ENCODE peak calls at places on chromosomes 5 and 9, in nine cellular contexts. One of them, this sample, is unnamed.

GRCh38 chr9:134706522-134706921 is 64.9 kb downstream of the COL5A1 start:
- DNase-seq in stromal cell of bone marrow: no peak
- DNase-seq in stimulated activated CD4-positive, alpha-beta T cell treated with anti-CD3 and anti-CD28 coated beads, TNF-alpha, amount 100 ng/mL, for 1 hour: no peak
- DNase-seq in coronary artery: no peak
- DNase-seq in amniotic stem cell: no peak
- DNase-seq in Caco-2: no peak
- DNase-seq in H54: no peak
- DNase-seq in EL: peak; percentile 45
- DNase-seq in activated CD4-positive, alpha-beta T cell treated with anti-CD3 and anti-CD28 coated beads, Interleukin-2, amount 50 U/mL, for 1 hour: no peak
- DNase-seq in this sample: no peak

GRCh38 chr9:37026936-37027581 is 7.0 kb downstream of the PAX5 start:
- DNase-seq in EL: no peak
- DNase-seq in stimulated activated CD4-positive, alpha-beta T cell treated with anti-CD3 and anti-CD28 coated beads, TNF-alpha, amount 100 ng/mL, for 1 hour: no peak
- DNase-seq in activated CD4-positive, alpha-beta T cell treated with anti-CD3 and anti-CD28 coated beads, Interleukin-2, amount 50 U/mL, for 1 hour: no peak
- DNase-seq in amniotic stem cell: no peak
- DNase-seq in Caco-2: no peak
- DNase-seq in stromal cell of bone marrow: no peak
- DNase-seq in H54: no peak
- DNase-seq in coronary artery: no peak
- DNase-seq in this sample: no peak

GRCh38 chr5:116494784-116495480 is 79.7 kb downstream of the SEMA6A start:
- DNase-seq in stimulated activated CD4-positive, alpha-beta T cell treated with anti-CD3 and anti-CD28 coated beads, TNF-alpha, amount 100 ng/mL, for 1 hour: no peak
- DNase-seq in stromal cell of bone marrow: no peak
- DNase-seq in Caco-2: no peak
- DNase-seq in activated CD4-positive, alpha-beta T cell treated with anti-CD3 and anti-CD28 coated beads, Interleukin-2, amount 50 U/mL, for 1 hour: no peak
- DNase-seq in amniotic stem cell: no peak
- DNase-seq in EL: no peak
- DNase-seq in coronary artery: no peak
- DNase-seq in H54: no peak
- DNase-seq in this sample: no peak

GRCh38 chr5:178690208-178690607 is 40.3 kb downstream of the ZNF354A start:
- DNase-seq in stimulated activated CD4-positive, alpha-beta T cell treated with anti-CD3 and anti-CD28 coated beads, TNF-alpha, amount 100 ng/mL, for 1 hour: no peak
- DNase-seq in EL: peak; percentile 45
- DNase-seq in stromal cell of bone marrow: no peak
- DNase-seq in Caco-2: no peak
- DNase-seq in activated CD4-positive, alpha-beta T cell treated with anti-CD3 and anti-CD28 coated beads, Interleukin-2, amount 50 U/mL, for 1 hour: no peak
- DNase-seq in amniotic stem cell: no peak
- DNase-seq in coronary artery: no peak
- DNase-seq in H54: peak; percentile 19
- DNase-seq in this sample: no peak

GRCh38 chr5:68251804-68252648 is 36.5 kb downstream of the PIK3R1 start:
- DNase-seq in Caco-2: no peak
- DNase-seq in activated CD4-positive, alpha-beta T cell treated with anti-CD3 and anti-CD28 coated beads, Interleukin-2, amount 50 U/mL, for 1 hour: no peak
- DNase-seq in amniotic stem cell: no peak
- DNase-seq in H54: no peak
- DNase-seq in stromal cell of bone marrow: peak; percentile 77
- DNase-seq in EL: peak; percentile 18
- DNase-seq in stimulated activated CD4-positive, alpha-beta T cell treated with anti-CD3 and anti-CD28 coated beads, TNF-alpha, amount 100 ng/mL, for 1 hour: no peak
- DNase-seq in coronary artery: no peak
- DNase-seq in this sample: no peak

GRCh38 chr5:129857124-129857523 is 47.1 kb upstream of the CHSY3 start:
- DNase-seq in coronary artery: no peak
- DNase-seq in EL: no peak
- DNase-seq in stromal cell of bone marrow: peak; percentile 51
- DNase-seq in amniotic stem cell: no peak
- DNase-seq in Caco-2: no peak
- DNase-seq in stimulated activated CD4-positive, alpha-beta T cell treated with anti-CD3 and anti-CD28 coated beads, TNF-alpha, amount 100 ng/mL, for 1 hour: no peak
- DNase-seq in H54: no peak
- DNase-seq in activated CD4-positive, alpha-beta T cell treated with anti-CD3 and anti-CD28 coated beads, Interleukin-2, amount 50 U/mL, for 1 hour: no peak
- DNase-seq in this sample: no peak

GRCh38 chr5:34494111-34494755 is 161.9 kb upstream of the RAI14 start:
- DNase-seq in coronary artery: no peak
- DNase-seq in stromal cell of bone marrow: peak; percentile 63
- DNase-seq in Caco-2: no peak
- DNase-seq in amniotic stem cell: no peak
- DNase-seq in activated CD4-positive, alpha-beta T cell treated with anti-CD3 and anti-CD28 coated beads, Interleukin-2, amount 50 U/mL, for 1 hour: no peak
- DNase-seq in stimulated activated CD4-positive, alpha-beta T cell treated with anti-CD3 and anti-CD28 coated beads, TNF-alpha, amount 100 ng/mL, for 1 hour: no peak
- DNase-seq in EL: peak; percentile 60
- DNase-seq in H54: no peak
- DNase-seq in this sample: no peak

GRCh38 chr5:94746731-94747124 is 128.3 kb downstream of the SLF1 start:
- DNase-seq in coronary artery: no peak
- DNase-seq in stromal cell of bone marrow: no peak
- DNase-seq in activated CD4-positive, alpha-beta T cell treated with anti-CD3 and anti-CD28 coated beads, Interleukin-2, amount 50 U/mL, for 1 hour: no peak
- DNase-seq in stimulated activated CD4-positive, alpha-beta T cell treated with anti-CD3 and anti-CD28 coated beads, TNF-alpha, amount 100 ng/mL, for 1 hour: no peak
- DNase-seq in Caco-2: no peak
- DNase-seq in EL: no peak
- DNase-seq in amniotic stem cell: no peak
- DNase-seq in H54: no peak
- DNase-seq in this sample: no peak

GRCh38 chr5:175263776-175264175 is 180.2 kb downstream of the DRD1 start:
- DNase-seq in stimulated activated CD4-positive, alpha-beta T cell treated with anti-CD3 and anti-CD28 coated beads, TNF-alpha, amount 100 ng/mL, for 1 hour: no peak
- DNase-seq in coronary artery: no peak
- DNase-seq in H54: no peak
- DNase-seq in stromal cell of bone marrow: no peak
- DNase-seq in activated CD4-positive, alpha-beta T cell treated with anti-CD3 and anti-CD28 coated beads, Interleukin-2, amount 50 U/mL, for 1 hour: no peak
- DNase-seq in amniotic stem cell: no peak
- DNase-seq in EL: no peak
- DNase-seq in Caco-2: no peak
- DNase-seq in this sample: no peak

GRCh38 chr5:179301796-179302195 is 43.5 kb downstream of the ADAMTS2 start:
- DNase-seq in EL: no peak
- DNase-seq in amniotic stem cell: no peak
- DNase-seq in Caco-2: peak; percentile 15
- DNase-seq in activated CD4-positive, alpha-beta T cell treated with anti-CD3 and anti-CD28 coated beads, Interleukin-2, amount 50 U/mL, for 1 hour: no peak
- DNase-seq in stimulated activated CD4-positive, alpha-beta T cell treated with anti-CD3 and anti-CD28 coated beads, TNF-alpha, amount 100 ng/mL, for 1 hour: no peak
- DNase-seq in coronary artery: no peak
- DNase-seq in H54: no peak
- DNase-seq in stromal cell of bone marrow: no peak
- DNase-seq in this sample: no peak

GRCh38 chr5:88692979-88693932 is 189.7 kb downstream of the MEF2C start:
- DNase-seq in stimulated activated CD4-positive, alpha-beta T cell treated with anti-CD3 and anti-CD28 coated beads, TNF-alpha, amount 100 ng/mL, for 1 hour: no peak
- DNase-seq in Caco-2: no peak
- DNase-seq in H54: no peak
- DNase-seq in amniotic stem cell: no peak
- DNase-seq in stromal cell of bone marrow: no peak
- DNase-seq in activated CD4-positive, alpha-beta T cell treated with anti-CD3 and anti-CD28 coated beads, Interleukin-2, amount 50 U/mL, for 1 hour: no peak
- DNase-seq in EL: no peak
- DNase-seq in coronary artery: no peak
- DNase-seq in this sample: no peak

GRCh38 chr5:103186152-103186551 is 66.1 kb downstream of the PPIP5K2 start:
- DNase-seq in EL: no peak
- DNase-seq in amniotic stem cell: no peak
- DNase-seq in H54: no peak
- DNase-seq in Caco-2: no peak
- DNase-seq in stromal cell of bone marrow: no peak
- DNase-seq in stimulated activated CD4-positive, alpha-beta T cell treated with anti-CD3 and anti-CD28 coated beads, TNF-alpha, amount 100 ng/mL, for 1 hour: no peak
- DNase-seq in coronary artery: no peak
- DNase-seq in activated CD4-positive, alpha-beta T cell treated with anti-CD3 and anti-CD28 coated beads, Interleukin-2, amount 50 U/mL, for 1 hour: no peak
- DNase-seq in this sample: no peak

GRCh38 chr9:136910197-136910900 is 24.0 kb downstream of the TRAF2 start:
- DNase-seq in Caco-2: no peak
- DNase-seq in stimulated activated CD4-positive, alpha-beta T cell treated with anti-CD3 and anti-CD28 coated beads, TNF-alpha, amount 100 ng/mL, for 1 hour: no peak
- DNase-seq in activated CD4-positive, alpha-beta T cell treated with anti-CD3 and anti-CD28 coated beads, Interleukin-2, amount 50 U/mL, for 1 hour: no peak
- DNase-seq in amniotic stem cell: no peak
- DNase-seq in stromal cell of bone marrow: no peak
- DNase-seq in H54: no peak
- DNase-seq in coronary artery: no peak
- DNase-seq in EL: no peak
- DNase-seq in this sample: no peak

GRCh38 chr5:26868504-26868903 is 169.9 kb downstream of the CDH9 start:
- DNase-seq in EL: no peak
- DNase-seq in H54: no peak
- DNase-seq in stromal cell of bone marrow: no peak
- DNase-seq in Caco-2: no peak
- DNase-seq in amniotic stem cell: no peak
- DNase-seq in activated CD4-positive, alpha-beta T cell treated with anti-CD3 and anti-CD28 coated beads, Interleukin-2, amount 50 U/mL, for 1 hour: no peak
- DNase-seq in coronary artery: no peak
- DNase-seq in stimulated activated CD4-positive, alpha-beta T cell treated with anti-CD3 and anti-CD28 coated beads, TNF-alpha, amount 100 ng/mL, for 1 hour: no peak
- DNase-seq in this sample: no peak

GRCh38 chr9:107983762-107984161 is 494.2 kb upstream of the KLF4 start:
- DNase-seq in EL: no peak
- DNase-seq in Caco-2: no peak
- DNase-seq in H54: no peak
- DNase-seq in coronary artery: no peak
- DNase-seq in stromal cell of bone marrow: no peak
- DNase-seq in amniotic stem cell: no peak
- DNase-seq in activated CD4-positive, alpha-beta T cell treated with anti-CD3 and anti-CD28 coated beads, Interleukin-2, amount 50 U/mL, for 1 hour: no peak
- DNase-seq in stimulated activated CD4-positive, alpha-beta T cell treated with anti-CD3 and anti-CD28 coated beads, TNF-alpha, amount 100 ng/mL, for 1 hour: no peak
- DNase-seq in this sample: no peak

GRCh38 chr9:4197548-4197947 is 102.3 kb downstream of the GLIS3 start:
- DNase-seq in activated CD4-positive, alpha-beta T cell treated with anti-CD3 and anti-CD28 coated beads, Interleukin-2, amount 50 U/mL, for 1 hour: no peak
- DNase-seq in stimulated activated CD4-positive, alpha-beta T cell treated with anti-CD3 and anti-CD28 coated beads, TNF-alpha, amount 100 ng/mL, for 1 hour: no peak
- DNase-seq in Caco-2: no peak
- DNase-seq in H54: no peak
- DNase-seq in coronary artery: no peak
- DNase-seq in EL: peak; percentile 20
- DNase-seq in amniotic stem cell: no peak
- DNase-seq in stromal cell of bone marrow: no peak
- DNase-seq in this sample: no peak

GRCh38 chr5:158754018-158754514 is 345.6 kb downstream of the EBF1 start:
- DNase-seq in activated CD4-positive, alpha-beta T cell treated with anti-CD3 and anti-CD28 coated beads, Interleukin-2, amount 50 U/mL, for 1 hour: no peak
- DNase-seq in EL: peak; percentile 90
- DNase-seq in stromal cell of bone marrow: peak; percentile 86
- DNase-seq in coronary artery: no peak
- DNase-seq in amniotic stem cell: peak; percentile 14
- DNase-seq in Caco-2: no peak
- DNase-seq in H54: no peak
- DNase-seq in stimulated activated CD4-positive, alpha-beta T cell treated with anti-CD3 and anti-CD28 coated beads, TNF-alpha, amount 100 ng/mL, for 1 hour: no peak
- DNase-seq in this sample: no peak

GRCh38 chr5:42950466-42951168 is 89.5 kb downstream of the ANXA2R start:
- DNase-seq in stimulated activated CD4-positive, alpha-beta T cell treated with anti-CD3 and anti-CD28 coated beads, TNF-alpha, amount 100 ng/mL, for 1 hour: peak; percentile 43
- DNase-seq in EL: peak; percentile 100
- DNase-seq in activated CD4-positive, alpha-beta T cell treated with anti-CD3 and anti-CD28 coated beads, Interleukin-2, amount 50 U/mL, for 1 hour: peak; percentile 64
- DNase-seq in Caco-2: peak; percentile 76
- DNase-seq in stromal cell of bone marrow: peak; percentile 99
- DNase-seq in coronary artery: peak; percentile 88
- DNase-seq in amniotic stem cell: peak; percentile 96
- DNase-seq in H54: peak; percentile 94
- DNase-seq in this sample: no peak

GRCh38 chr5:180684623-180685161 is 35.3 kb upstream of the FLT4 start:
- DNase-seq in amniotic stem cell: no peak
- DNase-seq in stimulated activated CD4-positive, alpha-beta T cell treated with anti-CD3 and anti-CD28 coated beads, TNF-alpha, amount 100 ng/mL, for 1 hour: no peak
- DNase-seq in stromal cell of bone marrow: no peak
- DNase-seq in Caco-2: no peak
- DNase-seq in EL: no peak
- DNase-seq in coronary artery: no peak
- DNase-seq in H54: no peak
- DNase-seq in activated CD4-positive, alpha-beta T cell treated with anti-CD3 and anti-CD28 coated beads, Interleukin-2, amount 50 U/mL, for 1 hour: no peak
- DNase-seq in this sample: no peak

GRCh38 chr9:86965627-86966395 is 18.5 kb upstream of the GAS1 start:
- DNase-seq in H54: no peak
- DNase-seq in amniotic stem cell: no peak
- DNase-seq in activated CD4-positive, alpha-beta T cell treated with anti-CD3 and anti-CD28 coated beads, Interleukin-2, amount 50 U/mL, for 1 hour: no peak
- DNase-seq in EL: no peak
- DNase-seq in coronary artery: no peak
- DNase-seq in Caco-2: no peak
- DNase-seq in stromal cell of bone marrow: no peak
- DNase-seq in stimulated activated CD4-positive, alpha-beta T cell treated with anti-CD3 and anti-CD28 coated beads, TNF-alpha, amount 100 ng/mL, for 1 hour: no peak
- DNase-seq in this sample: no peak

GRCh38 chr9:104810421-104811339 is 46.8 kb downstream of the NIPSNAP3B start:
- DNase-seq in activated CD4-positive, alpha-beta T cell treated with anti-CD3 and anti-CD28 coated beads, Interleukin-2, amount 50 U/mL, for 1 hour: no peak
- DNase-seq in stimulated activated CD4-positive, alpha-beta T cell treated with anti-CD3 and anti-CD28 coated beads, TNF-alpha, amount 100 ng/mL, for 1 hour: no peak
- DNase-seq in EL: peak; percentile 36
- DNase-seq in amniotic stem cell: no peak
- DNase-seq in stromal cell of bone marrow: no peak
- DNase-seq in coronary artery: no peak
- DNase-seq in H54: peak; percentile 42
- DNase-seq in Caco-2: no peak
- DNase-seq in this sample: no peak